ENCODE peak calls at places on chromosomes 16 and 17, in four cellular contexts. C is NCI-H1105 treated with DMSO at 0.1 percent for 48 hours, B is EL, U is colonic mucosa. E is an unnamed sample.

GRCh38 chr17:40437095-40437732 is 6.0 kb upstream of the IGFBP4 start:
- DNase-seq in C (no peak), B (peak), U (no peak), E (no peak)

GRCh38 chr17:69574257-69575197 is 160.0 kb downstream of the MAP2K6 start:
- DNase-seq in C (no peak), B (peak), U (no peak), E (no peak)

GRCh38 chr17:64546716-64547115 is 39.9 kb downstream of the CEP95 start:
- DNase-seq in C (no peak), B (no peak), U (no peak), E (no peak)

GRCh38 chr16:16928532-16929101 is 542.1 kb downstream of the XYLT1 start:
- DNase-seq in C (no peak), B (no peak), U (no peak), E (no peak)

GRCh38 chr17:28515518-28515917 is 9.4 kb downstream of the FOXN1 start:
- DNase-seq in C (no peak), B (no peak), U (no peak), E (no peak)

GRCh38 chr16:48526058-48526957 is 83.7 kb downstream of the N4BP1 start:
- DNase-seq in C (peak), B (no peak), U (peak), E (peak)

GRCh38 chr17:49093131-49093530 is 39.4 kb upstream of the B4GALNT2 start:
- DNase-seq in C (peak), B (no peak), U (no peak), E (no peak)

GRCh38 chr16:9102943-9103342 is 11.5 kb downstream of the HAPSTR1 start:
- DNase-seq in C (no peak), B (no peak), U (no peak), E (no peak)

GRCh38 chr17:29155235-29155965 is 24.8 kb downstream of the MYO18A start:
- DNase-seq in C (no peak), B (peak), U (peak), E (peak)

GRCh38 chr17:43018008-43018853 is 4.0 kb downstream of the VAT1 start:
- DNase-seq in C (peak), B (no peak), U (no peak), E (peak)

GRCh38 chr16:66240996-66241395 is 125.5 kb upstream of the CDH5 start:
- DNase-seq in C (no peak), B (no peak), U (no peak), E (no peak)

E was measured in hepatocyte.